ENCODE peak calls at places on chromosomes 4 and X, in seven cellular contexts. X is tibial nerve, S is substantia nigra, K is HFFc6, P is NCI-H2171, U is sciatic nerve, M is aorta. W is an unnamed sample.

GRCh38 chrX:20333672-20334071 is 67.0 kb upstream of the RPS6KA3 start:
- DNase-seq in X (no peak), U (no peak), P (no peak), M (no peak), K (no peak), S (no peak), W (no peak)

GRCh38 chr4:153222790-153223417 is 18.7 kb downstream of the TRIM2 start:
- DNase-seq in S (peak), X (peak), U (peak), M (peak), K (no peak), P (no peak), W (peak)

GRCh38 chr4:173370130-173370476 is 651 bp upstream of the SAP30 start:
- DNase-seq in U (peak), P (no peak), M (peak), S (no peak), K (no peak), X (peak), W (no peak)

GRCh38 chr4:32775049-32775448 is 2054.9 kb downstream of the PCDH7 start:
- DNase-seq in U (no peak), X (no peak), M (no peak), K (no peak), S (no peak), P (no peak), W (no peak)

GRCh38 chrX:10160221-10160620 is 3.4 kb downstream of the CLCN4 start:
- DNase-seq in S (no peak), U (no peak), X (no peak), M (no peak), P (no peak), K (no peak), W (no peak)

GRCh38 chr4:112144546-112145325 is 518 bp upstream of the FAM241A start:
- DNase-seq in M (peak), X (no peak), S (no peak), K (no peak), P (no peak), U (no peak), W (no peak)

GRCh38 chr4:89000844-89001360 is 56.1 kb downstream of the FAM13A start:
- DNase-seq in M (no peak), U (no peak), K (peak), P (peak), X (no peak), S (no peak), W (no peak)

GRCh38 chrX:47743504-47743903 is 84.5 kb upstream of the UXT start:
- DNase-seq in X (no peak), P (no peak), M (no peak), U (no peak), S (no peak), K (peak), W (no peak)

GRCh38 chr4:177246636-177247584 is 62.8 kb upstream of the NEIL3 start:
- DNase-seq in S (no peak), M (no peak), X (no peak), P (no peak), K (peak), U (no peak), W (peak)

GRCh38 chr4:27040351-27040750 is 179.7 kb downstream of the STIM2 start:
- DNase-seq in S (no peak), K (no peak), P (no peak), M (no peak), X (no peak), U (no peak), W (no peak)

GRCh38 chrX:72117636-72118215 is 14.0 kb downstream of the RTL5 start:
- DNase-seq in K (no peak), S (no peak), U (no peak), X (no peak), P (peak), M (no peak), W (no peak)

GRCh38 chr4:148310756-148311155 is 131.5 kb downstream of the NR3C2 start:
- DNase-seq in U (no peak), K (no peak), M (no peak), X (no peak), S (no peak), P (no peak), W (no peak)

GRCh38 chr4:177214935-177215334 is 94.7 kb upstream of the NEIL3 start:
- DNase-seq in K (peak), P (no peak), X (no peak), U (no peak), S (no peak), M (no peak), W (peak)

GRCh38 chr4:142095886-142096605 is 459.7 kb downstream of the IL15 start:
- DNase-seq in K (peak), X (peak), U (no peak), M (peak), S (no peak), P (no peak), W (peak)

GRCh38 chr4:53804719-53805118 is 213.4 kb upstream of the LNX1 start:
- DNase-seq in U (no peak), M (peak), K (peak), X (no peak), S (no peak), P (no peak), W (no peak)

GRCh38 chr4:48954314-48954713 is 31.8 kb upstream of the CWH43 start:
- DNase-seq in K (peak), U (no peak), M (no peak), S (no peak), X (no peak), P (no peak), W (no peak)

GRCh38 chr4:98262431-98262830 is 1.2 kb downstream of the RAP1GDS1 start:
- DNase-seq in M (no peak), S (peak), P (no peak), K (no peak), U (no peak), X (no peak), W (no peak)

GRCh38 chr4:143313996-143314395 is 22.7 kb upstream of the GAB1 start:
- DNase-seq in P (no peak), S (no peak), U (no peak), X (no peak), K (no peak), M (no peak), W (no peak)

GRCh38 chr4:4384837-4385236 is 2.1 kb upstream of the NSG1 start:
- DNase-seq in S (no peak), P (no peak), U (no peak), X (no peak), M (no peak), K (peak), W (peak)

GRCh38 chr4:108166441-108167315 is 2.1 kb downstream of the LEF1 start:
- DNase-seq in U (no peak), P (no peak), S (no peak), X (no peak), K (no peak), M (no peak), W (no peak)

GRCh38 chr4:121900132-121900983 is 30.1 kb upstream of the BBS7 start:
- DNase-seq in U (peak), M (no peak), P (peak), X (peak), S (peak), K (peak), W (peak)

GRCh38 chr4:83552924-83553323 is 17.0 kb downstream of the GPAT3 start:
- DNase-seq in K (peak), M (no peak), P (no peak), S (no peak), X (no peak), U (no peak), W (peak)

GRCh38 chr4:76195326-76195725 is 18.3 kb downstream of the SCARB2 start:
- DNase-seq in X (no peak), S (no peak), M (no peak), K (no peak), U (no peak), P (no peak), W (no peak)

GRCh38 chr4:14264437-14264836 is 636.9 kb upstream of the BOD1L1 start:
- DNase-seq in S (no peak), X (no peak), K (no peak), M (no peak), U (no peak), P (no peak), W (no peak)

GRCh38 chrX:115373308-115373707 is 83.8 kb downstream of the LUZP4 start:
- DNase-seq in X (no peak), P (no peak), U (no peak), S (no peak), M (no peak), K (no peak), W (no peak)

GRCh38 chr4:135838889-135839288 is 1637.3 kb upstream of the PABPC4L start:
- DNase-seq in K (peak), X (no peak), S (no peak), U (no peak), P (no peak), M (no peak), W (peak)

GRCh38 chrX:109732319-109732779 is 708 bp downstream of the ACSL4 start:
- DNase-seq in M (no peak), K (peak), X (no peak), U (no peak), P (peak), S (no peak), W (peak)

GRCh38 chr4:141711211-141711610 is 74.8 kb downstream of the IL15 start:
- DNase-seq in S (no peak), P (no peak), X (peak), M (no peak), K (peak), U (no peak), W (peak)

GRCh38 chr4:122798101-122798500 is 28.5 kb upstream of the FGF2 start:
- DNase-seq in M (peak), X (peak), K (peak), U (peak), S (no peak), P (peak), W (peak)

GRCh38 chrX:24672701-24673190 is 21.0 kb upstream of the POLA1 start:
- DNase-seq in M (no peak), S (peak), U (no peak), P (no peak), X (no peak), K (no peak), W (no peak)

GRCh38 chr4:84965558-84966381 is 720 bp downstream of the WDFY3 start:
- DNase-seq in S (peak), K (no peak), X (no peak), U (peak), P (no peak), M (peak), W (peak)

GRCh38 chrX:154097003-154097596 is 417 bp downstream of the MECP2 start:
- DNase-seq in K (peak), X (peak), P (peak), U (peak), S (peak), M (peak), W (peak)

GRCh38 chr4:122099896-122100295 is 52.2 kb upstream of the BLTP1 start:
- DNase-seq in S (no peak), U (no peak), P (no peak), K (peak), X (no peak), M (no peak), W (peak)

GRCh38 chrX:130097507-130098201 is 12.6 kb downstream of the ELF4 start:
- DNase-seq in S (no peak), X (no peak), M (no peak), K (no peak), P (no peak), U (no peak), W (no peak)

GRCh38 chr4:152679414-152680281 is at the start of gene TMEM154:
- DNase-seq in P (no peak), M (peak), K (peak), X (peak), U (peak), S (peak), W (peak)

GRCh38 chrX:37666516-37666915 is 19.1 kb upstream of the XK start:
- DNase-seq in K (no peak), P (no peak), S (no peak), M (no peak), X (no peak), U (no peak), W (no peak)

GRCh38 chr4:172393220-172393619 is 580.0 kb downstream of the GALNTL6 start:
- DNase-seq in P (no peak), S (no peak), K (no peak), M (no peak), U (no peak), X (no peak), W (no peak)

GRCh38 chr4:82363896-82364487 is 9.8 kb downstream of the HNRNPD start:
- DNase-seq in M (no peak), X (no peak), P (no peak), K (no peak), S (no peak), U (no peak), W (no peak)

GRCh38 chr4:84730375-84730774 is 147.4 kb downstream of the CDS1 start:
- DNase-seq in M (no peak), U (no peak), P (no peak), K (no peak), X (no peak), S (no peak), W (no peak)

GRCh38 chr4:1421650-1422049 is 15.4 kb upstream of the NKX1-1 start:
- DNase-seq in P (no peak), K (no peak), U (no peak), M (no peak), S (no peak), X (no peak), W (no peak)

W was measured in AG08396.